ENCODE peak calls at places on chromosome X, in four cellular contexts. H is H1, Q is HCT116, K is HepG2. L is an unnamed sample.

GRCh38 chrX:56783996-56784620 is 55.1 kb downstream of the NBDY start:
- DNase-seq in K (no peak), Q (no peak), H (no peak), L (no peak)

GRCh38 chrX:103360092-103360491 is 3.8 kb downstream of the TCEAL9 start:
- DNase-seq in K (no peak), H (no peak), Q (no peak), L (peak)

GRCh38 chrX:130694983-130695382 is 208.0 kb downstream of the ENOX2 start:
- DNase-seq in K (no peak), Q (no peak), H (no peak), L (peak)

GRCh38 chrX:2376166-2376565 is 124.6 kb downstream of the DHRSX start:
- DNase-seq in K (no peak), H (no peak), Q (no peak), L (no peak)

GRCh38 chrX:30904632-30905031 is 15.6 kb upstream of the TAB3 start:
- DNase-seq in K (no peak), H (no peak), Q (no peak), L (no peak)

GRCh38 chrX:69746051-69746450 is 130.1 kb downstream of the EDA start:
- DNase-seq in H (no peak), Q (no peak), K (no peak), L (no peak)

GRCh38 chrX:17022205-17022604 is 75.7 kb downstream of the REPS2 start:
- DNase-seq in Q (no peak), K (no peak), H (no peak), L (peak)

GRCh38 chrX:13201605-13202219 is 118.1 kb downstream of the ATXN3L start:
- DNase-seq in K (no peak), Q (no peak), H (no peak), L (no peak)

GRCh38 chrX:14672611-14673172 is 143.4 kb downstream of the GLRA2 start:
- DNase-seq in H (no peak), K (no peak), Q (no peak), L (no peak)

GRCh38 chrX:121114691-121115090 is 67.3 kb downstream of the GLUD2 start:
- DNase-seq in Q (no peak), K (no peak), H (no peak), L (no peak)

GRCh38 chrX:54043696-54044125 is 562 bp downstream of the PHF8 start:
- DNase-seq in Q (no peak), K (no peak), H (no peak), L (peak)

GRCh38 chrX:134747006-134747405 is 88.7 kb upstream of the PLAC1 start:
- DNase-seq in K (no peak), Q (no peak), H (no peak), L (no peak)

GRCh38 chrX:152428089-152428488 is 23.0 kb downstream of the GABRA3 start:
- DNase-seq in Q (no peak), H (no peak), K (no peak), L (no peak)

GRCh38 chrX:3384330-3384729 is 37.9 kb upstream of the MXRA5 start:
- DNase-seq in Q (no peak), H (no peak), K (no peak), L (no peak)

GRCh38 chrX:140433582-140433981 is 71.3 kb downstream of the SOX3 start:
- DNase-seq in K (no peak), Q (no peak), H (no peak), L (no peak)

GRCh38 chrX:85851418-85851817 is 195.9 kb downstream of the CHM start:
- DNase-seq in K (peak), Q (peak), H (peak), L (peak)

GRCh38 chrX:11351375-11352295 is 58.4 kb downstream of the AMELX start:
- DNase-seq in H (no peak), Q (no peak), K (no peak), L (no peak)

GRCh38 chrX:13369541-13370140 is 49.8 kb upstream of the ATXN3L start:
- DNase-seq in Q (no peak), K (no peak), H (no peak), L (no peak)

GRCh38 chrX:105822138-105823091 is at the start of gene NRK:
- DNase-seq in H (no peak), K (no peak), Q (no peak), L (no peak)

GRCh38 chrX:64205441-64205734 is at the start of gene AMER1:
- DNase-seq in Q (no peak), K (no peak), H (no peak), L (no peak)

GRCh38 chrX:150774798-150775568 is 81.8 kb downstream of the MTMR1 start:
- DNase-seq in Q (no peak), K (peak), H (no peak), L (no peak)

GRCh38 chrX:135295944-135296305 is 13.4 kb upstream of the ETDC start:
- DNase-seq in H (no peak), Q (no peak), K (no peak), L (no peak)

GRCh38 chrX:54807524-54808108 is at the start of gene MAGED2:
- DNase-seq in H (no peak), Q (no peak), K (no peak), L (peak)

GRCh38 chrX:8784162-8784561 is 17.0 kb downstream of the FAM9A start:
- DNase-seq in Q (no peak), K (no peak), H (no peak), L (no peak)

GRCh38 chrX:67692246-67692645 is 148.4 kb downstream of the AR start:
- DNase-seq in K (no peak), H (no peak), Q (no peak), L (no peak)

GRCh38 chrX:117851025-117851424 is 265.6 kb downstream of the KLHL13 start:
- DNase-seq in K (no peak), H (no peak), Q (no peak), L (no peak)

GRCh38 chrX:31165241-31166035 is 93.6 kb upstream of the FTHL17 start:
- DNase-seq in Q (no peak), H (no peak), K (peak), L (no peak)

GRCh38 chrX:2183193-2183725 is 317.5 kb downstream of the DHRSX start:
- DNase-seq in K (no peak), H (no peak), Q (no peak), L (no peak)

GRCh38 chrX:154712781-154713391 is 38.0 kb downstream of the GAB3 start:
- DNase-seq in K (no peak), Q (no peak), H (no peak), L (no peak)

GRCh38 chrX:5314148-5314547 is 914.5 kb downstream of the NLGN4X start:
- DNase-seq in Q (no peak), K (no peak), H (no peak), L (no peak)

GRCh38 chrX:45806410-45807121 is 605.9 kb upstream of the DIPK2B start:
- DNase-seq in H (no peak), K (no peak), Q (no peak), L (no peak)

GRCh38 chrX:45799576-45799975 is 598.9 kb upstream of the DIPK2B start:
- DNase-seq in Q (no peak), K (no peak), H (no peak), L (no peak)

GRCh38 chrX:45803383-45803921 is 602.8 kb upstream of the DIPK2B start:
- DNase-seq in K (no peak), H (no peak), Q (peak), L (no peak)

DNA sequence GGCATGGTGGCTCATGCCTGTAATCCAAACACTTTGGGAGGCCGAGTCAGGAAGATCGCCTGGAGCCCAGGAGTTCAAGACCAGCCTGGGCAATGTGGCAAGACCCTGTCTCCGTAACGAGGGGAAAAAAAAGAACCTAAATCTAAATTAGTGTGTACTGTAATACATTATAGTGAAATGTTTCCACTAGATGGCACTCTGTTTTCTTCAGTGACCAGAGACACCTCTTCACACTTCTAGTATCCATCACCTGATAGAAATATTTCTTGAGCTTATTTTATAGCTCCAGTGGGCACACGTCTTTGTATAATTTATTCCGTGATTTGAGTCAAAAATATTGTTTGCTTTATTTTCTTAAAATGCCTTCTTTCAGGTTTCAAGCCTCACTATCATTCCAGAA is 600.9 kb upstream of the DIPK2B start:
- DNase-seq in H (no peak), Q (no peak), K (no peak), L (no peak)
- TF ChIP-seq FOSL1 in H (no peak), Q (no peak), K (no peak), L (no peak)

DNA sequence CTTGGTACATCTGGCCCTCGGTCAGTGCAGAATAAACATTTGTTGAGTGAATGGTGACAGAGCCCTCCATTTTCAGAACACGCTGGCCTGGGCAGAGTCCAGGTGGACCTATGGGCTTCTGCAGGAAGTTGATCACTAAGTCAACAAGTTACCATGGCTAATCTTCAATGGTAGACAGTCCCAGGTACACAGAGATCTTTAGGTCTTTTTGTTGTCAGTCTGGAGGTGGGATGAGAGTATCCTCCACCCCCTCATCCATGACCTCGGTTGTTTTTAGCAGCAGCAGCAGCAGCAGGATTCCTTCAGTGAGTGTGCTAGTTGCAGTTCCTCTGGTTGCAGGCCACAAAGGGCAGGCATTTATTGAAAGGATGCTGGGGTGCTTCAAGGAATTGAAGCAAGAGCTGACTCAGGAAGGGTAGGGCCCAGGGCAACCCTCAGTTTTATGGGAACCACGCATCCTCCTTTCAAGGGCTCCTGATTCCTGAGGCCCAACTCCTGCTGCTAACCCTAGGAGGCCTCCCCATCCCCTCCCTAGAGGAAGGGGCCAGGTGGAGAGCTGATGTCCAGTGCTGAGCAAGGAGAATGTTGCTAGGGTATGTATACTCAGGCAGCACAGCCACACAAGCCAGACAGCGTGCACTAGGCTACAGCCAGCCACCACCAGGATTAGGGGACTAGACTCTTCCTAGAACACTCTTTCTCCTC is 1.7 kb upstream of the USP27X start:
- DNase-seq in H (no peak), K (peak), Q (no peak), L (no peak)
- TF ChIP-seq FOSL1 in H (no peak), K (no peak), Q (no peak), L (no peak)

DNA sequence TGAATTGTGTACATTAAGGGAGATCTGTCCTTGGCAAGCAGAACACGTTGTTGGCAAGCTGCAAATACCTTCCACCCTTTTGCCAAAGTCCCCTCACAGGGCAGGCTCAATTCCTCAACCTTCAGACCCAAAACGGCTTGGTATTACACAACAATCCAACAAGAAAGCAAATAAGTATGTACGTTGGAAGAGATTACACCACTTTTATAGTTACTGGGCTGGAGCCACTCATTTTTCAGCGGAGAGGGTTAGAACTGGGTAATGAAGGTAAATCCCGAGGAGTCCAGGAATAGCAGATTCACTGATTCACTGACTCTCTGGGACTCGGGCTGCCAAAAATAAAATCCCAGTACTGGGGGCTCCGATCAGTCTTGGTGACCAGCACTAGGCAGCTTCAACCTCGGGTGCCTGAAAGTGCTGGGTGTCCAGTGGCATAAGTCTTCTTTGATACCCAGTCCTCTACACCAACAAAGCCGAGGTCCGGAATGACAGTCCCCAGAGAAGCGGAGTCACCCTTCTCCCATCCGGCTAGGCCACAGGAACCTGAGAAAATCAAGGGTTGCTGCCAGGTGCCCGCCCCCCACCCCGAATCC is 587 bp downstream of the TIMM8A start:
- DNase-seq in Q (no peak), H (no peak), K (peak), L (peak)
- TF ChIP-seq FOSL1 in Q (no peak), H (no peak), K (no peak), L (no peak)

DNA sequence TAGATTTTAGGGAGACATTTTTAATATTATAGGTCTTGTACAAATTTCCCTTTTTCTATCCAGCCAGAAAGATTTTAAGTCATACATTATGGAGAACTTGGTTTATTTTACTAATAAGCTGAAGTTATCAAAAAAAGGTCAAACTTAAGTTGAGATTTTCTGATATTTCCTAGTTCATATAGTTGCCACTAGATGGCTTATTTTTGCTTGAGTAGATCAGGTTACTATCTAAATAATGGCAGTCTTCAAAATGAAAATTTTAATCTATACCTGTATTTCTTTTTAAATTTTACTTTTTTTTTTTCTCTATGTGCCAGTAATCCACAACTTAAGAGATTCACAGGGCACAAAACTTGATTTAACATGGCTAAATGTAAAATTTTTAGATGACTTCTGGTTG is 52.3 kb downstream of the USP9X start:
- DNase-seq in K (no peak), Q (no peak), H (no peak), L (no peak)
- TF ChIP-seq FOSL1 in K (no peak), Q (no peak), H (no peak), L (no peak)

DNA sequence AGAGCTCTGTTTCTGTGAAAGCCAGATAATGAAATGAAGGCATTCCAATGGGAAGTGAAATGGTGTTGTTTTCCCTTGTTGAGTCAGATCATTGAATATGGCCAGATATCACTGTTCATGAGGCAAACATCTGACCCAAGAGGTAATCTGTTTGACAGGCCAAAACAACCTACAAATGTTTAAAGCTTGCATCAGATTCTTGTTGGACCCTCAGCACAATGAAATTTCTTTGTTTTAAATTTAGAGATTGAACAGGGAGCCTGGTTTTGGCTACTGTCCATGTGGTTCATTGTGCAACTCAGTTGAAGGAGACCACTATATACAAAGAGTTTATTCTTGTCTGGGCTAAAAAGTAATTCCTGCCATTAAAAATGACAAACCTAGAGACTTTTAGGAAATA is 159.1 kb downstream of the AFF2 start:
- DNase-seq in K (no peak), Q (no peak), H (no peak), L (no peak)
- TF ChIP-seq FOSL1 in K (no peak), Q (no peak), H (no peak), L (no peak)

DNA sequence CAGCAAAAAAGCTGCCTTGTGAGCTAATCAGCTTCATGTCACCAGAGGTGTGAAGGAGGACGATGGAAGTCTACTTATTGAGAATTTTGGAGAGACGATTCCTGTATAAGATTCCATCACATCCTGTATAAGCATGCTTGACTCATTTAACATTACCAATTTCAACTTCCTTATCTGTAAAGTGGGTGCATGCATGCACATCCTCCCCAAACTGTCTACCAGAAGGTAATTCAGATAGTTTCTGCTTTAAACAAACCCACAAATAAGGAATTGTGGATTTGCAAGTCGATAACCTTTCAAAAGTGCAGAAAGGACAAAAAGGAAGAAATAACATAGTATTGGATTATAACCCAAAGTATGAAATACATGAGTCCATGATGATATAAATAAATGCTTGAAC is 31.1 kb downstream of the AKAP4 start:
- DNase-seq in K (no peak), H (no peak), Q (no peak), L (peak)
- TF ChIP-seq FOSL1 in K (no peak), H (no peak), Q (no peak), L (no peak)

L was measured in K562.